ENCODE peak calls at places on chromosome 3, in four cellular contexts. F is body of pancreas, I is AG10803, T is ovary. R is an unnamed sample.

GRCh38 chr3:81643721-81644120 is 117.7 kb downstream of the GBE1 start:
- DNase-seq in T (no peak), F (no peak), I (peak; percentile 16), R (peak; percentile 27)

GRCh38 chr3:139523166-139523565 is 16.4 kb downstream of the RBP1 start:
- DNase-seq in I (no peak), F (no peak), T (no peak), R (no peak)

GRCh38 chr3:74613060-74613459 is 1.4 kb downstream of the CNTN3 start:
- DNase-seq in F (no peak), I (peak; percentile 53), T (no peak), R (peak; percentile 44)

GRCh38 chr3:113654310-113654709 is 42.1 kb downstream of the USF3 start:
- DNase-seq in F (no peak), I (no peak), T (no peak), R (no peak)

GRCh38 chr3:79148786-79149185 is 619.0 kb downstream of the ROBO1 start:
- DNase-seq in T (no peak), F (no peak), I (peak; percentile 10), R (no peak)

GRCh38 chr3:55169608-55170010 is 241.8 kb upstream of the LRTM1 start:
- DNase-seq in T (no peak), F (no peak), I (peak; percentile 100), R (peak; percentile 98)

GRCh38 chr3:126952983-126953660 is 29.8 kb upstream of the PLXNA1 start:
- DNase-seq in F (no peak), T (no peak), I (no peak), R (no peak)

GRCh38 chr3:188453431-188454384 is 299.8 kb downstream of the LPP start:
- DNase-seq in I (no peak), T (no peak), F (no peak), R (no peak)

GRCh38 chr3:62527484-62527883 is 154.1 kb upstream of the FEZF2 start:
- DNase-seq in I (peak; percentile 13), T (no peak), F (no peak), R (peak; percentile 42)

GRCh38 chr3:9808345-9809037 is 1.6 kb upstream of the TTLL3 start:
- DNase-seq in I (peak; percentile 18), F (peak; percentile 24), T (no peak), R (peak; percentile 63)

GRCh38 chr3:15465876-15466585 is 38.6 kb downstream of the EAF1 start:
- DNase-seq in F (no peak), I (no peak), T (no peak), R (no peak)

GRCh38 chr3:132803889-132804288 is 81.7 kb upstream of the NPHP3 start:
- DNase-seq in I (peak; percentile 18), F (no peak), T (no peak), R (no peak)

GRCh38 chr3:141877911-141878310 is 1.5 kb downstream of the ATP1B3 start:
- DNase-seq in F (no peak), I (peak; percentile 31), T (no peak), R (no peak)

GRCh38 chr3:62332771-62333381 is 40.5 kb downstream of the FEZF2 start:
- DNase-seq in I (peak; percentile 26), F (no peak), T (no peak), R (peak; percentile 62)

GRCh38 chr3:125190781-125191180 is 21.8 kb downstream of the SLC12A8 start:
- DNase-seq in I (no peak), T (no peak), F (no peak), R (no peak)
- H3K4me3 ChIP-seq in I (no peak overlapping the region), T (no peak overlapping the region), F (no peak overlapping the region), R (no peak overlapping the region)

DNA sequence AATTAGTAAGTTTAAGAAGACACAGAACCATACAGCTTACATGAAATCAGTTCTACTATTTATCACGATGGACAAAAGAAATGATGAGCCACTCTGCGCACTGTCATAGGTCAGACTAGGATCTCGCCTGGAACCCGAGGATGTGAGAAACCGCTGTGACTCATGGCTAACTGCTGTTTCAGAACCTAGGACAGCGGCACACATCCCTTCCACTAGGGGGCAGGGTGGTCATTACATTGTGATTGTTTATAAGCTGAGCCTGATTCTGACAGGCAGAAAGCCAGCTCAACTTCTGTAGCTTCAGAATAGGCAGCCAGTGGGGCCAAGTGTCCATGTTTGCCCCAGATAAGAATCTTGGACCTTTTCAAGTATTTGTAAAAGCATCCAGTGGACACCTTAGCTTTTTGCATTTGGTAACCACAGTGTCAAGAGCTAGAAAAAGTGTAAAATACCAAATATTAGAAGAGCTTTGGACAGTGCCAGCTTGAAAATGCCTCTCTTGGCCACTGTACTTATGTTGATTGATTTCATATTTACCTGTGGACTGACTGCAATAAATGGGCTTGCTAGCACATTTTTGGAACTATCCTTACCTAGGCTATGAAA is 115.8 kb downstream of the KBTBD8 start:
- DNase-seq in T (peak; percentile 56), F (peak; percentile 87), I (peak; percentile 78), R (peak; percentile 81)
- TF ChIP-seq CTCF in T (no peak), F (peak; percentile 89), I (peak; percentile 100), R (peak; percentile 99)

DNA sequence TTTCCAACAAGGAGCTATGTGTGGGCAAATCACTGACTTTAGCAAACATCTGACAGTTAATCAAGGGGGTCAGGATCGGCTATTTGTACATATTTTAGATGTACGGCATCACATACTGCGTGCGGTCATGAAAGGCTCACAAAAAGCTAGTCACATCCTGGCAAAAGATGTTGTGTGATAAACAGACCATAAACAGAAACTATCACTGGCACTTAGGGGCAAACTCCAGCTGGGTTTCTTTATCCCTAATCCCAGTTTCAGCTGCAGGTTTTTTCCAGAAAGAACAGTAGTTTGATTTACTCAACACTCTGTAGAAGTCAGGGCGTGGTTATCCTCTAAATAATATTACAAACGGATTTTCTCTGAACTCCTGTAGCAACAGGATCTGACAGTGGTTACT is 112.4 kb upstream of the BHLHE40 start:
- DNase-seq in T (no peak), I (peak; percentile 82), F (no peak), R (peak; percentile 15)
- H3K4me3 ChIP-seq in T (no peak overlapping the region), I (no peak overlapping the region), F (no peak overlapping the region), R (no peak overlapping the region)

GRCh38 chr3:195895078-195895899 is 13.1 kb downstream of the TNK2 start:
- DNase-seq in I (peak; percentile 39), T (peak; percentile 57), F (peak; percentile 63), R (peak; percentile 81)
- TF ChIP-seq CTCF in I (peak; percentile 54), T (no peak), F (no peak), R (no peak)

DNA sequence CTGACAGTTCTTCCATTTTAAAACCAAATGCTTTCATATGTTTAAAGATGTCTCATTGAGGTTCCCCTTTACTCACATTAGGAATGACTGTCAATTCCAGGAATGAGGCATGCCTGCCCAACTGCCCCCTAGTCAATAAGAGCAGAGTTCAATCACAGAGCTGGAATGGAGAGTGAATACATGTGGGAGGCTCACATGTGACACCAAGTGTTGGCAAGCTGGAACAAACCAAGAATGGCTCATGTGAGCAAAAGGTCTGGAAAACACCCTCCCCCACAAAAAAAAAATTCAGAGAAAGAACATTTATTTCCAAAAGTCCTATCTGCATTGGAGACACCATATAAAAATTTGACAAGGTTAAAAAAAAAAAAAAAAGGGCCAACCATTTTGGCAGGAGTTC is 3.7 kb downstream of the PBRM1 start:
- DNase-seq in I (peak; percentile 81), F (peak; percentile 44), T (no peak), R (peak; percentile 95)
- H3K4me3 ChIP-seq in I (no peak overlapping the region), F (no peak overlapping the region), T (no peak overlapping the region), R (no peak overlapping the region)

GRCh38 chr3:12440927-12441326 is 43.4 kb upstream of the TSEN2 start:
- DNase-seq in I (peak; percentile 31), T (peak; percentile 82), F (peak; percentile 25), R (peak; percentile 88)
- TF ChIP-seq CTCF in I (no peak), T (no peak), F (no peak), R (no peak)

GRCh38 chr3:192887047-192887446 is 30.6 kb downstream of the MB21D2 start:
- DNase-seq in T (no peak), F (no peak), I (peak; percentile 39), R (peak; percentile 25)
- H3K4me3 ChIP-seq in T (no peak overlapping the region), F (no peak overlapping the region), I (no peak overlapping the region), R (no peak overlapping the region)

GRCh38 chr3:52277972-52278509 is 408 bp downstream of the WDR82 start:
- DNase-seq in F (no peak), I (peak; percentile 47), T (no peak), R (no peak)
- TF ChIP-seq CTCF in F (peak; percentile 61), I (peak; percentile 43), T (peak; percentile 6), R (peak; percentile 46)

GRCh38 chr3:29772436-29772835 is 491.6 kb downstream of the RBMS3 start:
- DNase-seq in T (no peak), I (no peak), F (no peak), R (no peak)

GRCh38 chr3:29775352-29775751 is 494.5 kb downstream of the RBMS3 start:
- DNase-seq in I (peak; percentile 69), T (no peak), F (no peak), R (no peak)

GRCh38 chr3:29773481-29773880 is 492.6 kb downstream of the RBMS3 start:
- DNase-seq in I (no peak), T (no peak), F (no peak), R (no peak)

DNA sequence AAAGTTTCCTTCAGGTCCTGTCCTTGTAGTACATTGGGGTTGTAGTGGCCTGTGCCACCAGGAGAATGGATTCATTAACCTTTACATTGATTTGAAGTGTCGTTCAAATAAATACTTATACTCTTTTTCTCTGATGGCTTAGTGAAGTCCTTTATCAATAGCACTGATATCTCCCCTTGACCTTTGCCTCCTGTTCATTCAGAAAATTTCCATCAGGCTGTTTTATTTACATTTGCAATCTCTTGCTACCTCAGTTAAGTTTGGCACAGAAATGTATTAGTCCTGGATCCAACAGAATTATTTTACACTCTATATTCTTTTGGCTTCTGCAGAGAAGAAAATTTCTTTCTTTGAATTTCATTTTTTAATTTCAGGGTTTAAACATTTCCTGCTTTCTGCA is 497.0 kb downstream of the RBMS3 start:
- DNase-seq in T (no peak), I (no peak), F (no peak), R (no peak)
- H3K4me3 ChIP-seq in T (no peak overlapping the region), I (no peak overlapping the region), F (no peak overlapping the region), R (no peak overlapping the region)

R was measured in foreskin fibroblast.